ENCODE peak calls at places on chromosomes 6 and 20, in six cellular contexts. O, I, X, U, T and R are unnamed samples.

GRCh38 chr6:37525460-37526357 is 26.0 kb upstream of the CCDC167 start:
- DNase-seq in X (peak; percentile 49), I (no peak), U (peak; percentile 41), O (no peak), T (no peak), R (no peak)

GRCh38 chr20:63096681-63097335 is 90.0 kb upstream of the BHLHE23 start:
- DNase-seq in O (no peak), X (no peak), U (no peak), I (no peak), T (no peak), R (no peak)

GRCh38 chr6:138971601-138972000 is 16.5 kb downstream of the REPS1 start:
- DNase-seq in I (no peak), O (no peak), T (no peak), U (peak; percentile 12), X (no peak), R (no peak)

GRCh38 chr6:43386492-43386891 is 17.0 kb upstream of the ZNF318 start:
- DNase-seq in X (no peak), U (peak; percentile 25), I (no peak), O (no peak), T (no peak), R (peak; percentile 38)

GRCh38 chr20:43507150-43508080 is at the start of gene L3MBTL1:
- DNase-seq in T (peak; percentile 38), O (no peak), I (peak; percentile 68), U (peak; percentile 23), X (no peak), R (peak; percentile 23)

GRCh38 chr6:109867009-109867969 is 110.8 kb upstream of the GPR6 start:
- DNase-seq in U (peak; percentile 6), O (peak; percentile 25), I (peak; percentile 73), T (no peak), X (no peak), R (no peak)

GRCh38 chr6:39700362-39700761 is 24.8 kb downstream of the KIF6 start:
- DNase-seq in U (no peak), X (no peak), O (no peak), T (no peak), I (no peak), R (peak; percentile 8)

GRCh38 chr6:35294308-35294945 is 3.2 kb upstream of the DEF6 start:
- DNase-seq in U (peak; percentile 38), X (peak; percentile 59), T (peak; percentile 24), I (peak; percentile 56), O (no peak), R (peak; percentile 53)

GRCh38 chr6:114096553-114097172 is 125.7 kb upstream of the HDAC2 start:
- DNase-seq in U (peak; percentile 28), I (no peak), O (no peak), X (peak; percentile 10), T (no peak), R (peak; percentile 56)

GRCh38 chr20:52852695-52853094 is 119.5 kb upstream of the TSHZ2 start:
- DNase-seq in T (no peak), I (peak; percentile 32), O (no peak), U (no peak), X (no peak), R (no peak)

GRCh38 chr6:53986721-53987526 is 124.3 kb upstream of the MLIP start:
- DNase-seq in U (peak; percentile 17), X (no peak), I (no peak), O (no peak), T (no peak), R (no peak)

GRCh38 chr6:150177260-150178246 is 34.7 kb downstream of the PPP1R14C start:
- DNase-seq in O (no peak), U (peak; percentile 9), I (no peak), X (no peak), T (no peak), R (no peak)

GRCh38 chr6:4030672-4031071 is 48.3 kb downstream of the FAM217A start:
- DNase-seq in T (no peak), I (no peak), U (no peak), X (no peak), O (no peak), R (no peak)

GRCh38 chr20:3494218-3494617 is 23.4 kb downstream of the ATRN start:
- DNase-seq in U (no peak), O (no peak), X (no peak), I (no peak), T (no peak), R (no peak)
- H3K4me1 ChIP-seq in U (no peaks in the 10 kb centered on the region), O (no peaks in the 10 kb centered on the region), X (no peaks in the 10 kb centered on the region), I (peaks cover 5% of the 10 kb centered on the region), T (peaks cover 4% of the 10 kb centered on the region), R (no peaks in the 10 kb centered on the region)

DNA sequence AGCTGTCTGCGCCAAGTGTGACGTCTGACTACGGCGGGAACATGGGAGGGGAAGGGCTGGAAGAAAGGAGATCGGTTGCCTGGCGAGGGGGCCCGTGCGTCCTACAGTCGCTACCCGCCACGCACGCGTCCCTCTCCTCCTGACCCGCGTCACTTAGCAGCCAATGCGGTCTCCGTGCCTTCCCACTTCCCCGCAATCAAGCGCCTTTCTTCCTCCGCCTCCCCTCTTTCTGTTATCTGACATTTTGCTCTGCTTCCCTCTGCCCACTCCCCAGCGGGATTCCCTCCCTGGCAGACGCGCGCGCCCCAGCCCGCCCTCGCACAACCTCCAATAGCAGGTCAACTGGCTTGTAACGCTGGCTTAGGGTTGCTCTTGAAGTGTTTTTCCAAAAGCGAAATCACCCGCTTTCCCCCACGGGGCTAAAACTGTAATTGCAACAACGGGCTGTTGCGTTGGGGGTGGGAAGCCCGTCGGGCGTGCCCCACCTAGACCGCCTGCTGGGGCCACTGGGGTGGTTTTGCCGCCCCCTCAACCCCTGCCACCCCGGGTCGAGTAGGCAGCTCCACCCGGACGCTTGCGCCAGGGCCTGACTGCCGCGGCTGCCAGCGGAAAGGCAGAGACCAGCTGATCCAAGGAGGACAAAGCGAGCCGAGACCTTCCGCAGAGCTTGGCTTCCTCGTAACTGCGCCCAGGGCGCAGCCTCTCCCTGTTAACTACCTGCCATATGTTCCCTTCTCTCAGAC is 6.2 kb upstream of the SOX4 start:
- DNase-seq in U (peak; percentile 58), O (peak; percentile 17), X (peak; percentile 83), T (peak; percentile 59), I (peak; percentile 67), R (peak; percentile 47)
- TF ChIP-seq CTCF in U (peak; percentile 27), O (no peak), X (peak; percentile 63), T (peak; percentile 8), I (no peak), R (no peak)

GRCh38 chr6:27138398-27138797 is 109.1 kb upstream of the PRSS16 start:
- DNase-seq in O (no peak), X (no peak), I (no peak), U (no peak), T (no peak), R (no peak)
- H3K4me3 ChIP-seq in O (no peak overlapping the region), X (no peak overlapping the region), I (no peak overlapping the region), U (no peak overlapping the region), T (no peak overlapping the region), R (peak overlapping the region; percentile 69)

DNA sequence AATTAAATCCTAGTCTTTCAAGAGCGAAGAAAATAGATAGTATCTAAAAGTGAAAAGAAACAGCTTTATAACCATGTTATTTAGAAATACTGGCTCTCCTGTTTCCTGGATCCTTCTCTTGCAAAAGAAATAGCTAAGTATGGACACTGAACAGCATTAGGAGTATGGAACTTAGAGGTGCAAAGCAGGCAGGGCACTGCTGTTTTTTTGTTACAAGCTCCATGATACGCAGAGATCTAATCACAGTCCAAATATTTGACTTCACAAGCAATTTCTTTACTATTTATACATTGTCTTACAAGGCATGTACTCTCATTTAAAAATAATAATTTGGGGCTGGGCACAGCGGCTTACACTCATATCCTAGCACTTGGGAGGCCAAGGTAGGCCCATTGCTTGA is 7.6 kb downstream of the TRPC4AP start:
- DNase-seq in U (no peak), T (no peak), O (no peak), I (no peak), X (no peak), R (no peak)
- H3K4me1 ChIP-seq in U (peaks cover 5% of the 10 kb centered on the region), T (peaks cover 51% of the 10 kb centered on the region), O (no peaks in the 10 kb centered on the region), I (peaks cover 92% of the 10 kb centered on the region), X (peaks cover 50% of the 10 kb centered on the region), R (peaks cover 3% of the 10 kb centered on the region)

DNA sequence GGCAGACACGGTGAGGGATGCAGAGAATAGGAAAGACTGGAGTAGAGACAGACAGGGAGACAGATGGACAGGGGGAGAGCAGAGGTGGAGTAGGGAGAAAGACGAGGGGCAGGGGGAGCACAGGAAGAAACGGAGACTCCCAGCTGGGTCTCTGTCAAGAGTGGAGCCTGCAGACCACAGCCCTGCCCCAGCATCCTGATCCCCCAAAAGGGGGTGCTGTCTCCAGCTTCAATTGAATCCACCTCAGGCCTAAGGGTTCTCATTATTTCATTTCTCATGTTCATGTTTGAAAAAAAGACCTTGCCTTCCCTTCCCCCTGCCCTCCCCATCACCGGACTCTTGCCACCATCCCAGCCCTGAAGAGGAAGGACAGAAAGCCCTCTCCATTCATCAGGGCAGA is 98.1 kb downstream of the CDC5L start:
- DNase-seq in I (no peak), X (no peak), O (no peak), U (no peak), T (no peak), R (no peak)
- TF ChIP-seq CTCF in I (no peak), X (peak; percentile 6), O (no peak), U (no peak), T (no peak), R (no peak)

DNA sequence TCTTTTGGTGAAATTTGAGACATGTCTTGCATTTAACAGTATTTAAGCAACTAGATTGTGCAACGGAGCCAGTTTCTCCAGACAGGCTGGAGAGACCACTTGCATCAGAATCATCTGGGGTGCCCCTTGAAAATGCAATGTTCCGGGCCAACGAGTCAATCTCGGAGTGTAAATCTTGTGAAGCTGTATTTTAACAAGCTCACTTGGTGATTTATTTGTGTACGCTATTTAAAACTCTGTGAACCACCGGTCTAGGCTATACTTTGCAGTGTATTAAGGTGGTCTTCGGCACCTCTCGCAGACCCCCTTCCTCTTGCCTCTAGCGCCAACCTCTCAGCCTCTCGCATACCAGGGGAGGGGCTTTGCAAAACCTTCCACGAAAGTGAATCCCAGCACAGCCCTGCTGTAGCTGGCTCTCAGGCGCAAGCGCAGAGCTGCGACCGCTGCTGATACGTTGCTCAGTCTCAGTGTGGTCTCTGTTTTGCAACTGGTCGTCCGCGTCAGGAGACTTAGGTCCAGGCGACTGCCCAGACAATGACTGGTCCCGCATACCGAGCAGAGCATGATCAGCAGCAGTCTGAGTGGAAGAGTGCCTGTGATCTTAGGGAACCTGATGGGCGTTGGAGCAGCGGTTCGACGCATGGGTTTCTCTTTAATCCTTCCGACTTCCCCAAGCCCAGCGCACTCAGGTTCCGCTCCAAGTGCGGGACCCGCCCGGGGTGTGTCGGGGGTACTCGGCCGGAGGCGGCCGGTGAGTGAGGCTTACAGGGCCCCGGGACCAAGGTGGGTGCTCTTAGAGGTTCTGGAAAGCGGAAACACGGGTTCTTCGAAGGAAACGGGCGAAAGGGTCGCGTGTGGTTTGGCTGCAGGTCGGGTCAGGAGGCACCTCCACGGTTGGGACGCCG is at the start of gene ZNF391:
- DNase-seq in T (peak; percentile 78), O (peak; percentile 34), X (peak; percentile 82), U (peak; percentile 80), I (peak; percentile 67), R (peak; percentile 77)
- H3K4me3 ChIP-seq in T (peak within 1 kb of the TSS; percentile 75), O (peak within 1 kb of the TSS; percentile 67), X (peak within 1 kb of the TSS; percentile 56), U (peak within 1 kb of the TSS; percentile 70), I (peak within 1 kb of the TSS; percentile 82), R (peak within 1 kb of the TSS; percentile 91)

GRCh38 chr20:33826270-33826897 is 15.2 kb downstream of the CHMP4B start:
- DNase-seq in I (no peak), O (no peak), X (no peak), T (no peak), U (no peak), R (no peak)
- H3K4me1 ChIP-seq in I (peaks cover 86% of the 10 kb centered on the region), O (peaks cover 44% of the 10 kb centered on the region), X (no peaks in the 10 kb centered on the region), T (peaks cover 84% of the 10 kb centered on the region), U (peaks cover 25% of the 10 kb centered on the region), R (peaks cover 84% of the 10 kb centered on the region)

GRCh38 chr6:32402812-32403211 is 4.2 kb downstream of the BTNL2 start:
- DNase-seq in I (no peak), U (no peak), T (no peak), X (no peak), O (no peak), R (no peak)
- TF ChIP-seq CTCF in I (no peak), U (no peak), T (no peak), X (no peak), O (no peak), R (no peak)